ENCODE peak calls at places on chromosomes 4 and X, in seven cellular contexts. One of them, this sample, is unnamed.
A peak's percentile ranks its signal among the peaks of the same experiment; 100 is the strongest.

GRCh38 chr4:34108456-34108855 is 2135.9 kb downstream of the ARAP2 start:
- DNase-seq in testis: no peak
- DNase-seq in HepG2: no peak
- DNase-seq in lower leg skin: no peak
- DNase-seq in NB4: peak; percentile 8
- DNase-seq in sigmoid colon: no peak
- DNase-seq in body of pancreas: no peak
- DNase-seq in this sample: no peak

GRCh38 chr4:24927039-24927438 is 14.2 kb upstream of the CCDC149 start:
- DNase-seq in testis: no peak
- DNase-seq in body of pancreas: no peak
- DNase-seq in lower leg skin: no peak
- DNase-seq in HepG2: no peak
- DNase-seq in NB4: no peak
- DNase-seq in sigmoid colon: no peak
- DNase-seq in this sample: no peak

GRCh38 chr4:134057356-134057755 is 144.2 kb downstream of the PABPC4L start:
- DNase-seq in body of pancreas: no peak
- DNase-seq in lower leg skin: no peak
- DNase-seq in HepG2: no peak
- DNase-seq in NB4: no peak
- DNase-seq in testis: no peak
- DNase-seq in sigmoid colon: no peak
- DNase-seq in this sample: no peak

GRCh38 chr4:122012735-122013134 is 60.9 kb upstream of the TRPC3 start:
- DNase-seq in lower leg skin: no peak
- DNase-seq in body of pancreas: no peak
- DNase-seq in HepG2: no peak
- DNase-seq in sigmoid colon: no peak
- DNase-seq in testis: no peak
- DNase-seq in NB4: no peak
- DNase-seq in this sample: no peak

GRCh38 chrX:18291006-18291545 is 63.4 kb downstream of the SCML2 start:
- DNase-seq in lower leg skin: no peak
- DNase-seq in NB4: no peak
- DNase-seq in body of pancreas: no peak
- DNase-seq in sigmoid colon: no peak
- DNase-seq in testis: peak; percentile 22
- DNase-seq in HepG2: no peak
- DNase-seq in this sample: no peak

GRCh38 chr4:138521809-138522208 is 279.7 kb upstream of the SLC7A11 start:
- DNase-seq in HepG2: no peak
- DNase-seq in sigmoid colon: peak; percentile 41
- DNase-seq in lower leg skin: no peak
- DNase-seq in body of pancreas: no peak
- DNase-seq in NB4: no peak
- DNase-seq in testis: no peak
- DNase-seq in this sample: no peak

GRCh38 chr4:153465583-153465921 is 608 bp upstream of the TMEM131L start:
- DNase-seq in sigmoid colon: peak; percentile 75
- DNase-seq in body of pancreas: peak; percentile 65
- DNase-seq in lower leg skin: no peak
- DNase-seq in NB4: peak; percentile 72
- DNase-seq in HepG2: peak; percentile 37
- DNase-seq in testis: peak; percentile 62
- DNase-seq in this sample: peak; percentile 65

GRCh38 chr4:185137233-185137925 is 5.7 kb upstream of the SLC25A4 start:
- DNase-seq in HepG2: no peak
- DNase-seq in sigmoid colon: no peak
- DNase-seq in testis: peak; percentile 84
- DNase-seq in lower leg skin: no peak
- DNase-seq in NB4: no peak
- DNase-seq in body of pancreas: no peak
- DNase-seq in this sample: peak; percentile 77

GRCh38 chr4:67288964-67289363 is 256.3 kb downstream of the CENPC start:
- DNase-seq in sigmoid colon: no peak
- DNase-seq in NB4: peak; percentile 68
- DNase-seq in testis: no peak
- DNase-seq in HepG2: peak; percentile 14
- DNase-seq in body of pancreas: no peak
- DNase-seq in lower leg skin: no peak
- DNase-seq in this sample: no peak

GRCh38 chrX:40468033-40468979 is 112.5 kb upstream of the ATP6AP2 start:
- DNase-seq in testis: peak; percentile 73
- DNase-seq in sigmoid colon: peak; percentile 75
- DNase-seq in body of pancreas: peak; percentile 49
- DNase-seq in lower leg skin: no peak
- DNase-seq in HepG2: peak; percentile 86
- DNase-seq in NB4: peak; percentile 83
- DNase-seq in this sample: peak; percentile 30

GRCh38 chr4:86036729-86037128 is 323.1 kb downstream of the MAPK10 start:
- DNase-seq in sigmoid colon: no peak
- DNase-seq in NB4: no peak
- DNase-seq in HepG2: no peak
- DNase-seq in body of pancreas: no peak
- DNase-seq in lower leg skin: no peak
- DNase-seq in testis: no peak
- DNase-seq in this sample: no peak

GRCh38 chr4:110201502-110201901 is 3.1 kb upstream of the ELOVL6 start:
- DNase-seq in testis: no peak
- DNase-seq in NB4: no peak
- DNase-seq in lower leg skin: no peak
- DNase-seq in sigmoid colon: no peak
- DNase-seq in HepG2: no peak
- DNase-seq in body of pancreas: no peak
- DNase-seq in this sample: no peak

GRCh38 chrX:39016551-39016950 is 215.3 kb downstream of the MID1IP1 start:
- DNase-seq in testis: no peak
- DNase-seq in HepG2: no peak
- DNase-seq in body of pancreas: peak; percentile 39
- DNase-seq in NB4: no peak
- DNase-seq in sigmoid colon: no peak
- DNase-seq in lower leg skin: no peak
- DNase-seq in this sample: no peak

GRCh38 chrX:133412246-133412645 is 3.0 kb downstream of the GPC4 start:
- DNase-seq in NB4: no peak
- DNase-seq in HepG2: no peak
- DNase-seq in lower leg skin: no peak
- DNase-seq in body of pancreas: no peak
- DNase-seq in testis: no peak
- DNase-seq in sigmoid colon: no peak
- DNase-seq in this sample: no peak

GRCh38 chr4:182593864-182594263 is 323.3 kb downstream of the DCTD start:
- DNase-seq in testis: no peak
- DNase-seq in body of pancreas: no peak
- DNase-seq in sigmoid colon: no peak
- DNase-seq in HepG2: no peak
- DNase-seq in lower leg skin: no peak
- DNase-seq in NB4: no peak
- DNase-seq in this sample: no peak

GRCh38 chrX:54776987-54777672 is 20.9 kb downstream of the ITIH6 start:
- DNase-seq in testis: no peak
- DNase-seq in HepG2: no peak
- DNase-seq in sigmoid colon: no peak
- DNase-seq in NB4: no peak
- DNase-seq in body of pancreas: no peak
- DNase-seq in lower leg skin: no peak
- DNase-seq in this sample: no peak
- H3K4me3 ChIP-seq in testis: no peak overlapping the region
- H3K4me3 ChIP-seq in HepG2: no peak overlapping the region
- H3K4me3 ChIP-seq in sigmoid colon: no peak overlapping the region
- H3K4me3 ChIP-seq in NB4: no peak overlapping the region
- H3K4me3 ChIP-seq in body of pancreas: no peak overlapping the region
- H3K4me3 ChIP-seq in lower leg skin: no peak overlapping the region
- H3K4me3 ChIP-seq in this sample: no peak overlapping the region

GRCh38 chr4:905485-906214 is 26.5 kb downstream of the GAK start:
- DNase-seq in NB4: no peak
- DNase-seq in HepG2: no peak
- DNase-seq in lower leg skin: no peak
- DNase-seq in body of pancreas: no peak
- DNase-seq in sigmoid colon: no peak
- DNase-seq in testis: no peak
- DNase-seq in this sample: no peak
- TF ChIP-seq POLR2A in NB4: no peak
- TF ChIP-seq POLR2A in HepG2: no peak
- TF ChIP-seq POLR2A in lower leg skin: no peak
- TF ChIP-seq POLR2A in body of pancreas: no peak
- TF ChIP-seq POLR2A in sigmoid colon: no peak
- TF ChIP-seq POLR2A in testis: no peak
- TF ChIP-seq POLR2A in this sample: no peak

DNA sequence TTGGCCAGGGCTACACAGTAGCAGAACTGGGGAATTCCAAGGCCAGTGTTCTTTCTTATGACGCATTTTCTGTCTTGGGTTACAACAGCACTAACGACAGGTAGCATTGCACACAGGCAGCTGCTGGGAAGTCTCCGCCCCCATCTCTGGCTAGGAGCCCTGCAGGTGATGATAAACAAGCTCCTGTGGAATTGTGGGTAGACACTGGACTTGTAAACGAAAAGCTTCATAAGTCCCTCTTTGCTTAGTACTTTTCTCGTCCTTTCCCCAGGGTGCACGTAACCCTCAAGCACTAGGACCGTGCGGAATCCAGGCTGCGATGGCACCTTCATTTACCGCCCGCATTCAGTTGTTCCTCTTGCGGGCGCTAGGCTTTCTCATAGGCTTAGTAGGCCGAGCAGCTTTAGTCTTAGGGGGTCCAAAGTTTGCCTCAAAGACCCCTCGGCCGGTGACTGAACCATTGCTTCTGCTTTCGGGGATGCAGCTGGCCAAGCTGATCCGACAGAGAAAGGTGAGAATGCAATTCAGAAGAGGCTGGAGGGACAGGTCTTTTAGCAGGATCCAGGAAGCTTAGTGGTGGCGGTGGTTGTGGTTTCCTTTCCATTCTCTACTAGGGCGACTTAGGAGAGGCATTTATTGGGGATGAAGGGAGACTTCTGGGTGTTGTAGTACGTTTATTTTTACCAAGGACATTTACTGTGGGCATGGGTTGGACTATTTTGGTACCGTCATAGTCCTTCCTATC is at the start of gene FAAH2:
- DNase-seq in testis: peak; percentile 20
- DNase-seq in lower leg skin: peak; percentile 74
- DNase-seq in NB4: no peak
- DNase-seq in body of pancreas: peak; percentile 82
- DNase-seq in HepG2: peak; percentile 57
- DNase-seq in sigmoid colon: no peak
- DNase-seq in this sample: no peak
- H3K4me3 ChIP-seq in testis: no peak within 1 kb of the TSS
- H3K4me3 ChIP-seq in lower leg skin: no peak within 1 kb of the TSS
- H3K4me3 ChIP-seq in NB4: no peak within 1 kb of the TSS
- H3K4me3 ChIP-seq in body of pancreas: peak within 1 kb of the TSS; percentile 15
- H3K4me3 ChIP-seq in HepG2: peak within 1 kb of the TSS; percentile 58
- H3K4me3 ChIP-seq in sigmoid colon: no peak within 1 kb of the TSS
- H3K4me3 ChIP-seq in this sample: no peak within 1 kb of the TSS

GRCh38 chrX:48908600-48908999 is 2.8 kb downstream of the SLC35A2 start:
- DNase-seq in lower leg skin: no peak
- DNase-seq in body of pancreas: no peak
- DNase-seq in HepG2: no peak
- DNase-seq in testis: no peak
- DNase-seq in NB4: no peak
- DNase-seq in sigmoid colon: no peak
- DNase-seq in this sample: no peak

GRCh38 chrX:48909703-48910102 is 1.7 kb downstream of the SLC35A2 start:
- DNase-seq in lower leg skin: no peak
- DNase-seq in body of pancreas: no peak
- DNase-seq in testis: no peak
- DNase-seq in HepG2: no peak
- DNase-seq in NB4: no peak
- DNase-seq in sigmoid colon: no peak
- DNase-seq in this sample: no peak

GRCh38 chrX:48913605-48914366 is 2.3 kb upstream of the SLC35A2 start:
- DNase-seq in testis: no peak
- DNase-seq in NB4: no peak
- DNase-seq in sigmoid colon: no peak
- DNase-seq in lower leg skin: no peak
- DNase-seq in HepG2: no peak
- DNase-seq in body of pancreas: no peak
- DNase-seq in this sample: no peak

GRCh38 chrX:48910926-48911406 is 480 bp downstream of the SLC35A2 start:
- DNase-seq in HepG2: no peak
- DNase-seq in body of pancreas: no peak
- DNase-seq in lower leg skin: no peak
- DNase-seq in sigmoid colon: no peak
- DNase-seq in NB4: peak; percentile 62
- DNase-seq in testis: no peak
- DNase-seq in this sample: no peak

GRCh38 chrX:48911407-48912182 is at the start of gene SLC35A2:
- DNase-seq in sigmoid colon: peak; percentile 88
- DNase-seq in body of pancreas: peak; percentile 82
- DNase-seq in NB4: peak; percentile 75
- DNase-seq in lower leg skin: peak; percentile 96
- DNase-seq in testis: peak; percentile 90
- DNase-seq in HepG2: peak; percentile 85
- DNase-seq in this sample: peak; percentile 81
- TF ChIP-seq POLR2A in sigmoid colon: peak; percentile 53
- TF ChIP-seq POLR2A in body of pancreas: peak; percentile 74
- TF ChIP-seq POLR2A in NB4: peak; percentile 44
- TF ChIP-seq POLR2A in lower leg skin: peak; percentile 17
- TF ChIP-seq POLR2A in testis: no peak
- TF ChIP-seq POLR2A in HepG2: peak; percentile 42
- TF ChIP-seq POLR2A in this sample: peak; percentile 51

GRCh38 chrX:9593756-9594155 is 128.9 kb downstream of the TBL1X start:
- DNase-seq in HepG2: no peak
- DNase-seq in testis: no peak
- DNase-seq in NB4: no peak
- DNase-seq in lower leg skin: peak; percentile 50
- DNase-seq in body of pancreas: no peak
- DNase-seq in sigmoid colon: no peak
- DNase-seq in this sample: no peak

GRCh38 chrX:9597361-9598035 is 132.6 kb downstream of the TBL1X start:
- DNase-seq in sigmoid colon: no peak
- DNase-seq in testis: no peak
- DNase-seq in NB4: no peak
- DNase-seq in body of pancreas: no peak
- DNase-seq in HepG2: no peak
- DNase-seq in lower leg skin: peak; percentile 43
- DNase-seq in this sample: no peak

GRCh38 chrX:9596837-9597236 is 132.0 kb downstream of the TBL1X start:
- DNase-seq in NB4: no peak
- DNase-seq in sigmoid colon: no peak
- DNase-seq in body of pancreas: no peak
- DNase-seq in testis: no peak
- DNase-seq in lower leg skin: no peak
- DNase-seq in HepG2: no peak
- DNase-seq in this sample: no peak

GRCh38 chrX:9598344-9598743 is 133.5 kb downstream of the TBL1X start:
- DNase-seq in HepG2: no peak
- DNase-seq in lower leg skin: peak; percentile 31
- DNase-seq in NB4: no peak
- DNase-seq in body of pancreas: peak; percentile 37
- DNase-seq in testis: no peak
- DNase-seq in sigmoid colon: no peak
- DNase-seq in this sample: no peak

DNA sequence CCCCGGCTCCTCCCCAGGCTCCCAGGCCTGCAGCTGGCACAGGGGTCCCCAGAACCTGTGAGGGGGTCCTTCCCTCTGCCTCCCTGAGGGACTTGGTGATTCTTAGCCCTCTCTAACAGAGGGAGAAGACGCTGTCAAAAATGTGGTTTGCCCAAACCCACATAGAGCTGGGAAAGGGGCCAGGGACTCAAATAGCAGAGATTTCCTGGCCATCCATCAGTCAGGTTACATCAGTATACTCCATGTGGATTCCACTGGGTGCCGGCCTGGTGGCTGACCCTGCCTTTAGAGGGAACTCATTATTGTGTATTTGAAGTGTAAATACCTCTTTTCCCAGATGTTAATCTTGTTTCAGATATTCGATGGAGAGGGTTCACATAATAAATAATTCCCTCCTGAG is 130.3 kb downstream of the TBL1X start:
- DNase-seq in NB4: no peak
- DNase-seq in lower leg skin: peak; percentile 21
- DNase-seq in testis: no peak
- DNase-seq in body of pancreas: no peak
- DNase-seq in HepG2: no peak
- DNase-seq in sigmoid colon: no peak
- DNase-seq in this sample: no peak
- H3K4me3 ChIP-seq in NB4: no peak overlapping the region
- H3K4me3 ChIP-seq in lower leg skin: no peak overlapping the region
- H3K4me3 ChIP-seq in testis: no peak overlapping the region
- H3K4me3 ChIP-seq in body of pancreas: no peak overlapping the region
- H3K4me3 ChIP-seq in HepG2: no peak overlapping the region
- H3K4me3 ChIP-seq in sigmoid colon: no peak overlapping the region
- H3K4me3 ChIP-seq in this sample: no peak overlapping the region

This sample was measured in ovary.